ENCODE peak calls at places on chromosomes 3 and 15, in ten cellular contexts. T is hepatic stellate cell; Q is stromal cell of bone marrow; A is fibroblast of mammary gland; M is activated CD8-positive, alpha-beta memory T cell treated with anti-CD3 and anti-CD28 coated beads for 4 hours; B is ACHN; S is D341Med; W is stimulated activated CD8-positive, alpha-beta memory T cell treated with anti-CD3 and anti-CD28 coated beads, Interleukin-15, amount 100 ng/mL, for 24 hours; R is cardiac fibroblast; F is NCI-H1694. J is an unnamed sample.

GRCh38 chr15:57196865-57197264 is 179.4 kb upstream of the CGNL1 start:
- DNase-seq in A (no peak), R (peak; percentile 42), M (no peak), S (no peak), W (no peak), F (no peak), T (no peak), B (no peak), Q (no peak), J (no peak)

GRCh38 chr3:29759021-29759359 is 478.1 kb downstream of the RBMS3 start:
- DNase-seq in R (peak; percentile 94), S (no peak), A (no peak), B (no peak), Q (peak; percentile 81), T (no peak), W (no peak), F (no peak), M (no peak), J (no peak)

GRCh38 chr3:174002543-174002942 is 605.0 kb downstream of the NLGN1 start:
- DNase-seq in W (no peak), Q (no peak), M (no peak), A (peak; percentile 13), B (peak; percentile 30), F (no peak), R (peak; percentile 16), T (no peak), S (no peak), J (no peak)

GRCh38 chr3:148528024-148528423 is 169.7 kb upstream of the AGTR1 start:
- DNase-seq in F (no peak), S (no peak), W (no peak), R (peak; percentile 64), A (peak; percentile 33), T (no peak), M (no peak), B (no peak), Q (no peak), J (no peak)

GRCh38 chr3:157201648-157202278 is 41.8 kb upstream of the CCNL1 start:
- DNase-seq in R (peak; percentile 65), Q (peak; percentile 28), A (peak; percentile 63), S (peak; percentile 53), T (peak; percentile 27), F (peak; percentile 66), W (no peak), M (no peak), B (peak; percentile 45), J (peak; percentile 23)

GRCh38 chr15:40633178-40633577 is 39.1 kb downstream of the KNL1 start:
- DNase-seq in M (no peak), Q (no peak), R (peak; percentile 33), S (no peak), T (no peak), A (peak; percentile 10), F (no peak), B (no peak), W (no peak), J (no peak)

GRCh38 chr3:63872135-63872924 is 8.7 kb downstream of the ATXN7 start:
- DNase-seq in A (peak; percentile 87), S (no peak), R (peak; percentile 88), W (no peak), F (no peak), T (peak; percentile 54), Q (peak; percentile 68), M (no peak), B (peak; percentile 25), J (no peak)

GRCh38 chr3:197511853-197512635 is 43.7 kb downstream of the BDH1 start:
- DNase-seq in A (no peak), S (no peak), T (no peak), B (no peak), F (no peak), R (no peak), M (no peak), Q (no peak), W (no peak), J (no peak)

GRCh38 chr3:32869513-32870047 is 51.8 kb downstream of the TRIM71 start:
- DNase-seq in R (no peak), M (no peak), S (no peak), A (no peak), F (no peak), T (no peak), W (no peak), B (no peak), Q (no peak), J (no peak)

GRCh38 chr3:124092811-124093210 is 100.9 kb upstream of the ROPN1 start:
- DNase-seq in A (no peak), M (no peak), R (no peak), F (no peak), B (no peak), W (no peak), Q (no peak), T (no peak), S (no peak), J (no peak)

GRCh38 chr3:58177747-58178527 is 32.8 kb downstream of the DNASE1L3 start:
- DNase-seq in S (peak; percentile 92), A (peak; percentile 76), Q (peak; percentile 53), M (peak; percentile 81), R (peak; percentile 80), T (peak; percentile 86), W (peak; percentile 86), B (peak; percentile 72), F (peak; percentile 48), J (peak; percentile 47)

GRCh38 chr3:193544289-193544688 is 10.4 kb downstream of the ATP13A4 start:
- DNase-seq in B (no peak), W (no peak), S (no peak), R (no peak), F (no peak), A (no peak), Q (no peak), T (no peak), M (no peak), J (no peak)

GRCh38 chr3:158768361-158768787 is 33.5 kb upstream of the MFSD1 start:
- DNase-seq in R (peak; percentile 52), S (no peak), T (peak; percentile 31), B (peak; percentile 18), Q (peak; percentile 51), F (no peak), M (no peak), W (no peak), A (peak; percentile 70), J (no peak)

GRCh38 chr3:21938267-21938681 is 187.3 kb upstream of the ZNF385D start:
- DNase-seq in B (no peak), W (no peak), Q (no peak), R (no peak), M (no peak), T (no peak), S (no peak), A (no peak), F (no peak), J (no peak)

GRCh38 chr3:65178703-65179102 is 490.9 kb upstream of the ADAMTS9 start:
- DNase-seq in F (no peak), W (no peak), S (no peak), Q (peak; percentile 13), T (no peak), R (peak; percentile 64), B (no peak), A (peak; percentile 47), M (no peak), J (no peak)

GRCh38 chr15:52331490-52332240 is 36.1 kb upstream of the MYO5C start:
- DNase-seq in R (peak; percentile 75), B (peak; percentile 63), Q (peak; percentile 28), T (no peak), W (peak; percentile 6), F (peak; percentile 5), A (peak; percentile 68), M (peak; percentile 2), S (peak; percentile 59), J (no peak)

GRCh38 chr3:16550305-16550675 is 36.8 kb upstream of the RFTN1 start:
- DNase-seq in F (no peak), Q (no peak), W (no peak), R (peak; percentile 4), B (no peak), T (no peak), M (no peak), A (no peak), S (no peak), J (no peak)

GRCh38 chr3:57007513-57008415 is 52.7 kb upstream of the SPATA12 start:
- DNase-seq in B (peak; percentile 75), A (peak; percentile 94), F (no peak), S (no peak), M (no peak), R (peak; percentile 86), Q (peak; percentile 94), T (peak; percentile 72), W (no peak), J (peak; percentile 71)

GRCh38 chr3:194121881-194122280 is 14.1 kb upstream of the HES1 start:
- DNase-seq in T (no peak), W (no peak), F (no peak), B (peak; percentile 53), Q (no peak), S (no peak), M (no peak), A (no peak), R (peak; percentile 58), J (no peak)

GRCh38 chr3:149462653-149463052 is 11.8 kb upstream of the TM4SF4 start:
- DNase-seq in B (no peak), A (peak; percentile 42), M (no peak), T (peak; percentile 53), S (no peak), R (peak; percentile 63), W (no peak), Q (peak; percentile 61), F (no peak), J (no peak)

GRCh38 chr3:66303556-66303955 is 82.8 kb downstream of the SLC25A26 start:
- DNase-seq in S (no peak), Q (no peak), W (no peak), T (no peak), M (peak; percentile 16), A (no peak), R (no peak), B (no peak), F (no peak), J (no peak)

GRCh38 chr15:99542828-99543227 is 23.0 kb upstream of the MEF2A start:
- DNase-seq in Q (no peak), W (no peak), F (no peak), R (peak; percentile 73), M (no peak), S (no peak), T (no peak), A (peak; percentile 50), B (no peak), J (no peak)

GRCh38 chr3:127791221-127791913 is 30.9 kb downstream of the MGLL start:
- DNase-seq in W (no peak), A (peak; percentile 77), Q (no peak), M (no peak), R (peak; percentile 66), B (no peak), S (no peak), T (peak; percentile 49), F (no peak), J (no peak)

GRCh38 chr15:90708516-90708915 is 8.6 kb upstream of the BLM start:
- DNase-seq in Q (no peak), R (no peak), T (no peak), A (no peak), M (no peak), S (peak; percentile 82), W (no peak), B (no peak), F (no peak), J (no peak)

GRCh38 chr3:157135671-157136396 is 24.1 kb downstream of the CCNL1 start:
- DNase-seq in S (no peak), M (no peak), W (no peak), F (no peak), T (peak; percentile 45), R (peak; percentile 72), B (peak; percentile 71), A (peak; percentile 92), Q (peak; percentile 82), J (no peak)

GRCh38 chr15:66733976-66734375 is 31.9 kb downstream of the SMAD6 start:
- DNase-seq in Q (peak; percentile 58), W (no peak), B (no peak), M (no peak), S (no peak), A (no peak), R (no peak), T (no peak), F (no peak), J (no peak)

GRCh38 chr3:42749753-42750231 is 23.3 kb downstream of the CCDC13 start:
- DNase-seq in T (peak; percentile 58), F (no peak), B (peak; percentile 12), W (no peak), M (no peak), A (peak; percentile 24), R (peak; percentile 17), Q (no peak), S (peak; percentile 68), J (no peak)

GRCh38 chr3:151550025-151550618 is 89.3 kb upstream of the IGSF10 start:
- DNase-seq in R (no peak), B (no peak), S (no peak), M (no peak), W (no peak), A (no peak), F (no peak), Q (no peak), T (no peak), J (no peak)

J was measured in GM04504.